ENCODE peak calls at places on chromosomes 12 and 14, in seven cellular contexts. S is neural crest cell; F is SHP77; K is activated T-cell treated with anti-CD3 and anti-CD28 coated beads, Interleukin-2, amount 50 U/mL, for 4 hours; T is CD8-positive, alpha-beta T cell; R is astrocyte of the spinal cord; Q is left ventricle myocardium inferior. V is an unnamed sample.

GRCh38 chr14:41859336-41859735 is 252.7 kb downstream of the LRFN5 start:
- DNase-seq in S (no peak), F (no peak), K (no peak), T (no peak), R (no peak), Q (no peak), V (no peak)

GRCh38 chr14:91015435-91015834 is 45.0 kb downstream of the RPS6KA5 start:
- DNase-seq in S (no peak), F (no peak), K (no peak), T (no peak), R (no peak), Q (no peak), V (no peak)

GRCh38 chr14:60061371-60061770 is 30.4 kb upstream of the PCNX4 start:
- DNase-seq in S (no peak), F (no peak), K (no peak), T (no peak), R (no peak), Q (no peak), V (peak)

GRCh38 chr14:61573748-61574513 is 121.4 kb upstream of the HIF1A start:
- DNase-seq in S (no peak), F (no peak), K (no peak), T (no peak), R (peak), Q (no peak), V (peak)

GRCh38 chr14:60327447-60328331 is 78.7 kb downstream of the PPM1A start:
- DNase-seq in S (no peak), F (peak), K (peak), T (peak), R (no peak), Q (peak), V (peak)

GRCh38 chr14:28635387-28635786 is 131.2 kb upstream of the FOXG1 start:
- DNase-seq in S (peak), F (peak), K (no peak), T (no peak), R (peak), Q (no peak), V (peak)

GRCh38 chr12:101749657-101750056 is 10.4 kb upstream of the SYCP3 start:
- DNase-seq in S (no peak), F (peak), K (no peak), T (no peak), R (no peak), Q (no peak), V (no peak)

GRCh38 chr14:88437659-88438058 is 52.2 kb downstream of the SPATA7 start:
- DNase-seq in S (no peak), F (no peak), K (no peak), T (no peak), R (no peak), Q (no peak), V (no peak)

GRCh38 chr12:67355428-67356385 is 86.5 kb downstream of the CAND1 start:
- DNase-seq in S (peak), F (peak), K (no peak), T (no peak), R (peak), Q (no peak), V (peak)

GRCh38 chr12:25384038-25384953 is 133.6 kb upstream of the KRAS start:
- DNase-seq in S (no peak), F (no peak), K (no peak), T (no peak), R (no peak), Q (no peak), V (no peak)

GRCh38 chr12:106118278-106118820 is 20.4 kb downstream of the NUAK1 start:
- DNase-seq in S (no peak), F (no peak), K (no peak), T (no peak), R (no peak), Q (no peak), V (no peak)

GRCh38 chr12:94112116-94112515 is 36.3 kb upstream of the PLXNC1 start:
- DNase-seq in S (no peak), F (no peak), K (no peak), T (no peak), R (no peak), Q (no peak), V (no peak)

GRCh38 chr14:36450550-36450949 is 69.5 kb downstream of the NKX2-1 start:
- DNase-seq in S (no peak), F (no peak), K (no peak), T (no peak), R (no peak), Q (no peak), V (peak)

GRCh38 chr14:59407246-59407615 is 57.9 kb downstream of the GPR135 start:
- DNase-seq in S (no peak), F (no peak), K (no peak), T (no peak), R (peak), Q (no peak), V (peak)

GRCh38 chr14:99792551-99793212 is 531 bp upstream of the EML1 start:
- DNase-seq in S (peak), F (no peak), K (no peak), T (no peak), R (peak), Q (peak), V (peak)

GRCh38 chr12:58066296-58066695 is 124.9 kb downstream of the ATP23 start:
- DNase-seq in S (no peak), F (no peak), K (no peak), T (no peak), R (no peak), Q (no peak), V (peak)

GRCh38 chr14:81625343-81625742 is 91.7 kb upstream of the SEL1L start:
- DNase-seq in S (no peak), F (peak), K (no peak), T (no peak), R (no peak), Q (no peak), V (no peak)

GRCh38 chr12:26701604-26702215 is 131.3 kb downstream of the ITPR2 start:
- DNase-seq in S (no peak), F (peak), K (no peak), T (no peak), R (peak), Q (no peak), V (peak)

GRCh38 chr14:50018236-50019210 is 97.8 kb downstream of the VCPKMT start:
- DNase-seq in S (no peak), F (peak), K (no peak), T (no peak), R (peak), Q (no peak), V (peak)

GRCh38 chr12:25263594-25263993 is 12.9 kb upstream of the KRAS start:
- DNase-seq in S (no peak), F (no peak), K (no peak), T (no peak), R (no peak), Q (no peak), V (no peak)

GRCh38 chr12:115354007-115354452 is 670.1 kb upstream of the TBX3 start:
- DNase-seq in S (no peak), F (no peak), K (no peak), T (no peak), R (peak), Q (no peak), V (peak)

GRCh38 chr14:54356172-54356571 is 40.6 kb upstream of the CDKN3 start:
- DNase-seq in S (no peak), F (peak), K (no peak), T (no peak), R (peak), Q (no peak), V (peak)

GRCh38 chr14:71309756-71310155 is 402.5 kb downstream of the PCNX1 start:
- DNase-seq in S (no peak), F (no peak), K (no peak), T (no peak), R (no peak), Q (no peak), V (no peak)

GRCh38 chr12:47819902-47820630 is at the start of gene HDAC7:
- DNase-seq in S (peak), F (peak), K (peak), T (peak), R (peak), Q (peak), V (peak)

GRCh38 chr12:128804762-128805161 is 19.0 kb downstream of the SLC15A4 start:
- DNase-seq in S (no peak), F (no peak), K (no peak), T (no peak), R (no peak), Q (no peak), V (no peak)

GRCh38 chr12:113054948-113055486 is 1.5 kb upstream of the DTX1 start:
- DNase-seq in S (no peak), F (no peak), K (no peak), T (no peak), R (no peak), Q (no peak), V (no peak)